ENCODE peak calls at places on chromosomes 2 and 18, in nine cellular contexts. E is AG10803, H is HFFc6, K is glutamatergic neuron, A is choroid plexus epithelial cell, Y is uterus, V is neural progenitor cell, R is GM10248, Z is cardiac muscle cell. O is an unnamed sample.

GRCh38 chr2:101627284-101628049 is 70.0 kb upstream of the MAP4K4 start:
- DNase-seq in E (no peak), H (no peak), K (no peak), A (no peak), Y (no peak), V (no peak), R (no peak), Z (no peak), O (no peak)

GRCh38 chr2:10382313-10383061 is 65.6 kb downstream of the ODC1 start:
- DNase-seq in E (no peak), H (no peak), K (no peak), A (no peak), Y (no peak), V (peak), R (no peak), Z (no peak), O (no peak)

GRCh38 chr2:205133544-205133943 is 548.8 kb upstream of the NRP2 start:
- DNase-seq in E (peak), H (no peak), K (no peak), A (peak), Y (no peak), V (no peak), R (no peak), Z (peak), O (no peak)

GRCh38 chr2:36006444-36006843 is 349.1 kb upstream of the CRIM1 start:
- DNase-seq in E (no peak), H (no peak), K (no peak), A (no peak), Y (no peak), V (no peak), R (no peak), Z (no peak), O (no peak)

GRCh38 chr18:77112161-77112801 is 20.3 kb downstream of the MBP start:
- DNase-seq in E (no peak), H (no peak), K (no peak), A (no peak), Y (peak), V (no peak), R (no peak), Z (no peak), O (peak)

GRCh38 chr18:53567935-53568574 is 656.4 kb downstream of the MBD2 start:
- DNase-seq in E (peak), H (peak), K (no peak), A (peak), Y (no peak), V (peak), R (peak), Z (peak), O (no peak)

GRCh38 chr2:240502430-240503121 is 55.2 kb downstream of the ANKMY1 start:
- DNase-seq in E (no peak), H (no peak), K (no peak), A (no peak), Y (no peak), V (no peak), R (no peak), Z (no peak), O (peak)

GRCh38 chr2:168758970-168759820 is 43.2 kb upstream of the NOSTRIN start:
- DNase-seq in E (peak), H (peak), K (no peak), A (peak), Y (peak), V (peak), R (peak), Z (peak), O (no peak)

GRCh38 chr18:32576296-32576916 is 105.7 kb upstream of the GAREM1 start:
- DNase-seq in E (no peak), H (no peak), K (peak), A (peak), Y (no peak), V (peak), R (no peak), Z (peak), O (no peak)

GRCh38 chr2:179129574-179130238 is 79.8 kb upstream of the CCDC141 start:
- DNase-seq in E (no peak), H (peak), K (no peak), A (peak), Y (no peak), V (peak), R (peak), Z (peak), O (no peak)

GRCh38 chr2:28579606-28580005 is 83.7 kb downstream of the PLB1 start:
- DNase-seq in E (no peak), H (no peak), K (no peak), A (no peak), Y (no peak), V (no peak), R (no peak), Z (no peak), O (no peak)

GRCh38 chr2:238868616-238869292 is 20.9 kb downstream of the TWIST2 start:
- DNase-seq in E (peak), H (peak), K (no peak), A (no peak), Y (peak), V (no peak), R (no peak), Z (peak), O (no peak)

GRCh38 chr2:45412754-45413379 is 198.2 kb downstream of the SRBD1 start:
- DNase-seq in E (peak), H (no peak), K (no peak), A (peak), Y (no peak), V (no peak), R (no peak), Z (no peak), O (no peak)

GRCh38 chr2:231711677-231712461 is 3.5 kb downstream of the PTMA start:
- DNase-seq in E (no peak), H (no peak), K (no peak), A (no peak), Y (no peak), V (no peak), R (no peak), Z (no peak), O (no peak)

GRCh38 chr2:61117534-61117933 is 44.5 kb upstream of the C2orf74 start:
- DNase-seq in E (peak), H (peak), K (no peak), A (peak), Y (no peak), V (no peak), R (no peak), Z (no peak), O (no peak)

GRCh38 chr2:182666674-182667320 is 49.3 kb upstream of the DNAJC10 start:
- DNase-seq in E (peak), H (peak), K (no peak), A (peak), Y (no peak), V (peak), R (peak), Z (peak), O (no peak)

GRCh38 chr2:121297217-121297830 is 12.3 kb upstream of the TFCP2L1 start:
- DNase-seq in E (peak), H (peak), K (peak), A (peak), Y (no peak), V (peak), R (no peak), Z (peak), O (peak)

GRCh38 chr2:147231607-147232006 is 613.2 kb upstream of the ACVR2A start:
- DNase-seq in E (no peak), H (no peak), K (no peak), A (no peak), Y (no peak), V (no peak), R (no peak), Z (no peak), O (no peak)

GRCh38 chr2:72778410-72778809 is 47.4 kb downstream of the EXOC6B start:
- DNase-seq in E (peak), H (peak), K (no peak), A (peak), Y (no peak), V (no peak), R (no peak), Z (peak), O (no peak)

GRCh38 chr2:128594953-128595677 is 276.4 kb upstream of the HS6ST1 start:
- DNase-seq in E (no peak), H (no peak), K (no peak), A (no peak), Y (no peak), V (no peak), R (no peak), Z (no peak), O (peak)

GRCh38 chr18:50038448-50038847 is 156.5 kb downstream of the MYO5B start:
- DNase-seq in E (no peak), H (no peak), K (no peak), A (peak), Y (no peak), V (no peak), R (no peak), Z (peak), O (no peak)

GRCh38 chr2:38605298-38605830 is 2.6 kb upstream of the HNRNPLL start:
- DNase-seq in E (no peak), H (no peak), K (no peak), A (no peak), Y (no peak), V (no peak), R (no peak), Z (no peak), O (no peak)

GRCh38 chr2:175001546-175001945 is 3.6 kb downstream of the CHN1 start:
- DNase-seq in E (no peak), H (no peak), K (no peak), A (no peak), Y (no peak), V (no peak), R (no peak), Z (no peak), O (no peak)

GRCh38 chr2:20107776-20108175 is 56.3 kb upstream of the LAPTM4A start:
- DNase-seq in E (no peak), H (no peak), K (no peak), A (no peak), Y (no peak), V (no peak), R (no peak), Z (no peak), O (no peak)

GRCh38 chr2:178404380-178404767 is 46.6 kb downstream of the PRKRA start:
- DNase-seq in E (peak), H (peak), K (peak), A (peak), Y (no peak), V (no peak), R (peak), Z (peak), O (no peak)

GRCh38 chr2:239927424-239927981 is 97.6 kb downstream of the NDUFA10 start:
- DNase-seq in E (peak), H (peak), K (no peak), A (peak), Y (peak), V (no peak), R (no peak), Z (peak), O (peak)

GRCh38 chr18:70288851-70289328 is at the start of gene SOCS6:
- DNase-seq in E (peak), H (peak), K (peak), A (peak), Y (peak), V (peak), R (peak), Z (peak), O (peak)

GRCh38 chr2:104745856-104746255 is 108.1 kb upstream of the POU3F3 start:
- DNase-seq in E (no peak), H (no peak), K (no peak), A (no peak), Y (no peak), V (no peak), R (no peak), Z (no peak), O (peak)

GRCh38 chr2:3222636-3223035 is 155.0 kb downstream of the EIPR1 start:
- DNase-seq in E (no peak), H (no peak), K (no peak), A (peak), Y (no peak), V (no peak), R (peak), Z (no peak), O (peak)

GRCh38 chr2:34176693-34177092 is 577.6 kb upstream of the FAM98A start:
- DNase-seq in E (no peak), H (no peak), K (no peak), A (no peak), Y (no peak), V (no peak), R (no peak), Z (no peak), O (no peak)

GRCh38 chr2:140589696-140590095 is 1541.1 kb downstream of the LRP1B start:
- DNase-seq in E (no peak), H (no peak), K (no peak), A (peak), Y (no peak), V (no peak), R (no peak), Z (peak), O (no peak)

GRCh38 chr18:37042381-37042780 is 213.5 kb downstream of the KIAA1328 start:
- DNase-seq in E (no peak), H (no peak), K (no peak), A (no peak), Y (no peak), V (no peak), R (no peak), Z (no peak), O (no peak)

GRCh38 chr2:19818039-19818438 is 83.7 kb downstream of the TTC32 start:
- DNase-seq in E (no peak), H (no peak), K (no peak), A (no peak), Y (no peak), V (no peak), R (no peak), Z (peak), O (no peak)

GRCh38 chr2:197307236-197307932 is 3.2 kb downstream of the ANKRD44 start:
- DNase-seq in E (no peak), H (no peak), K (no peak), A (no peak), Y (no peak), V (no peak), R (no peak), Z (no peak), O (no peak)
- TF ChIP-seq CTCF in E (peak), H (no peak), K (no peak), A (peak), Y (no peak), V (no peak), R (peak), Z (no peak), O (no peak)

GRCh38 chr18:2222270-2223185 is 348.8 kb downstream of the METTL4 start:
- DNase-seq in E (no peak), H (no peak), K (no peak), A (peak), Y (no peak), V (no peak), R (no peak), Z (peak), O (no peak)

GRCh38 chr18:2223394-2223793 is 347.9 kb downstream of the METTL4 start:
- DNase-seq in E (no peak), H (no peak), K (no peak), A (peak), Y (no peak), V (peak), R (no peak), Z (peak), O (no peak)

GRCh38 chr18:2218101-2218500 is 353.2 kb downstream of the METTL4 start:
- DNase-seq in E (no peak), H (no peak), K (no peak), A (no peak), Y (no peak), V (no peak), R (no peak), Z (peak), O (no peak)

GRCh38 chr18:2223859-2224258 is 347.4 kb downstream of the METTL4 start:
- DNase-seq in E (peak), H (peak), K (peak), A (peak), Y (no peak), V (peak), R (no peak), Z (peak), O (no peak)
- TF ChIP-seq CTCF in E (peak), H (peak), K (peak), A (peak), Y (peak), V (peak), R (peak), Z (peak), O (peak)

DNA sequence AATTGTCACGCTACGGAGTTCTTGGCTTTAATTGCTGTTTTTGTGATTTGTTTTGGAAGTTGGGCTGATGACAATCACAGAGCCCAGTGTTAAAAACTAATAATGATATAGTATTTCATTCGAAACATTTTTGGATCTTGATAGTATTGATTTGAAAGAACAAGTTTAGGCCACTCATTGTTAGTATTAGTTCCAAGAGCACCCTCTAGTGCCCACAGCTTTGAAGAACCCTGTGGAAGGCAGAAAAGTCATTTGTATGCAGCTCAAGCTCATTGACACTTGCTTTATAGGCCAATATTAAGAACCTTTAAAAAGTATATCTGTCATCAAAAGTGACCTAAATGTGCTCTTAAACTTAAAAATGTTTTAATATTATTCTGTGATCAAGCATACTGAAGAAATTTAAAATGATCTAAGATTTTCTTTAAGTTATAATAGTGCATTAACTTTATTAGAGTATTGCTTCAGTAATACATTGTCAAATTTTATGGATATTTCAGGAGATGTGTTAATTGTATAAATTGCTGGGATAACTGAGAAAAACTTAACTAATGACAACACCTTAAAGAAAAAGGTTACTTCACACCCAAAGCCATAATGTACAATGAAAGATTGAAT is 191.0 kb downstream of the GRB14 start:
- DNase-seq in E (peak), H (peak), K (peak), A (peak), Y (no peak), V (peak), R (no peak), Z (peak), O (no peak)
- TF ChIP-seq CTCF in E (peak), H (peak), K (peak), A (peak), Y (no peak), V (peak), R (peak), Z (peak), O (peak)

GRCh38 chr2:191870744-191871143 is 23.9 kb upstream of the CAVIN2 start:
- DNase-seq in E (no peak), H (no peak), K (no peak), A (peak), Y (no peak), V (no peak), R (no peak), Z (no peak), O (no peak)
- TF ChIP-seq CTCF in E (peak), H (peak), K (no peak), A (peak), Y (no peak), V (peak), R (no peak), Z (no peak), O (peak)